ENCODE peak calls at places on chromosomes 4 and X, in five cellular contexts. One of them, this sample, is unnamed.

GRCh38 chr4:175419120-175419774 is 392.8 kb downstream of the GPM6A start:
- DNase-seq in hepatocyte: peak; percentile 11
- DNase-seq in GM23248: peak; percentile 96
- DNase-seq in fibroblast of lung: peak; percentile 98
- DNase-seq in Karpas-422: no peak
- DNase-seq in this sample: peak; percentile 98

GRCh38 chr4:86019906-86020305 is 339.9 kb downstream of the MAPK10 start:
- DNase-seq in GM23248: no peak
- DNase-seq in fibroblast of lung: no peak
- DNase-seq in Karpas-422: no peak
- DNase-seq in hepatocyte: no peak
- DNase-seq in this sample: no peak

GRCh38 chrX:149641832-149642231 is 10.2 kb upstream of the TMEM185A start:
- DNase-seq in GM23248: peak; percentile 16
- DNase-seq in hepatocyte: no peak
- DNase-seq in fibroblast of lung: no peak
- DNase-seq in Karpas-422: no peak
- DNase-seq in this sample: no peak

GRCh38 chrX:154605566-154605965 is 13.5 kb downstream of the CTAG1B start:
- DNase-seq in hepatocyte: no peak
- DNase-seq in Karpas-422: peak; percentile 39
- DNase-seq in fibroblast of lung: no peak
- DNase-seq in GM23248: no peak
- DNase-seq in this sample: no peak

GRCh38 chrX:103428525-103428924 is 52.2 kb downstream of the BEX3 start:
- DNase-seq in fibroblast of lung: no peak
- DNase-seq in Karpas-422: no peak
- DNase-seq in hepatocyte: no peak
- DNase-seq in GM23248: no peak
- DNase-seq in this sample: no peak

GRCh38 chr4:115470763-115471162 is 357.3 kb upstream of the NDST4 start:
- DNase-seq in fibroblast of lung: no peak
- DNase-seq in GM23248: no peak
- DNase-seq in Karpas-422: no peak
- DNase-seq in hepatocyte: no peak
- DNase-seq in this sample: no peak

GRCh38 chr4:84852081-84852480 is 114.4 kb downstream of the WDFY3 start:
- DNase-seq in fibroblast of lung: peak; percentile 51
- DNase-seq in Karpas-422: no peak
- DNase-seq in hepatocyte: no peak
- DNase-seq in GM23248: no peak
- DNase-seq in this sample: peak; percentile 36

GRCh38 chr4:168723569-168723968 is 226.7 kb downstream of the PALLD start:
- DNase-seq in GM23248: no peak
- DNase-seq in hepatocyte: no peak
- DNase-seq in fibroblast of lung: peak; percentile 83
- DNase-seq in Karpas-422: no peak
- DNase-seq in this sample: peak; percentile 82

GRCh38 chrX:140767646-140768045 is 58.1 kb downstream of the LINC00632 start:
- DNase-seq in hepatocyte: no peak
- DNase-seq in fibroblast of lung: peak; percentile 59
- DNase-seq in GM23248: peak; percentile 58
- DNase-seq in Karpas-422: no peak
- DNase-seq in this sample: peak; percentile 50

GRCh38 chr4:8608714-8609391 is 16.3 kb downstream of the CPZ start:
- DNase-seq in GM23248: no peak
- DNase-seq in hepatocyte: no peak
- DNase-seq in fibroblast of lung: no peak
- DNase-seq in Karpas-422: no peak
- DNase-seq in this sample: no peak

GRCh38 chr4:104073245-104073644 is 353.5 kb upstream of the TACR3 start:
- DNase-seq in Karpas-422: no peak
- DNase-seq in hepatocyte: no peak
- DNase-seq in fibroblast of lung: no peak
- DNase-seq in GM23248: no peak
- DNase-seq in this sample: no peak

GRCh38 chr4:142663828-142664227 is 182.3 kb downstream of the INPP4B start:
- DNase-seq in GM23248: peak; percentile 48
- DNase-seq in hepatocyte: no peak
- DNase-seq in fibroblast of lung: peak; percentile 64
- DNase-seq in Karpas-422: no peak
- DNase-seq in this sample: peak; percentile 49

GRCh38 chr4:4575284-4576211 is 33.7 kb upstream of the STX18 start:
- DNase-seq in hepatocyte: peak; percentile 86
- DNase-seq in fibroblast of lung: peak; percentile 55
- DNase-seq in Karpas-422: peak; percentile 76
- DNase-seq in GM23248: peak; percentile 82
- DNase-seq in this sample: peak; percentile 34

GRCh38 chr4:173505924-173506779 is 23.9 kb downstream of the HAND2 start:
- DNase-seq in Karpas-422: peak; percentile 81
- DNase-seq in fibroblast of lung: no peak
- DNase-seq in hepatocyte: peak; percentile 61
- DNase-seq in GM23248: peak; percentile 77
- DNase-seq in this sample: no peak

GRCh38 chrX:43618376-43619205 is 37.5 kb upstream of the MAOA start:
- DNase-seq in Karpas-422: no peak
- DNase-seq in fibroblast of lung: no peak
- DNase-seq in GM23248: no peak
- DNase-seq in hepatocyte: peak; percentile 16
- DNase-seq in this sample: no peak

GRCh38 chr4:159227984-159228383 is 125.1 kb downstream of the RAPGEF2 start:
- DNase-seq in hepatocyte: peak; percentile 80
- DNase-seq in fibroblast of lung: peak; percentile 96
- DNase-seq in GM23248: peak; percentile 82
- DNase-seq in Karpas-422: no peak
- DNase-seq in this sample: peak; percentile 94

GRCh38 chr4:4754641-4755040 is 104.8 kb upstream of the MSX1 start:
- DNase-seq in fibroblast of lung: no peak
- DNase-seq in GM23248: no peak
- DNase-seq in Karpas-422: no peak
- DNase-seq in hepatocyte: no peak
- DNase-seq in this sample: no peak

GRCh38 chr4:161680146-161680545 is 483.7 kb downstream of the FSTL5 start:
- DNase-seq in hepatocyte: no peak
- DNase-seq in fibroblast of lung: no peak
- DNase-seq in Karpas-422: no peak
- DNase-seq in GM23248: no peak
- DNase-seq in this sample: no peak

GRCh38 chrX:106599411-106599810 is 12.4 kb upstream of the RADX start:
- DNase-seq in fibroblast of lung: no peak
- DNase-seq in Karpas-422: no peak
- DNase-seq in GM23248: no peak
- DNase-seq in hepatocyte: no peak
- DNase-seq in this sample: no peak

GRCh38 chr4:89338206-89338605 is 30.6 kb upstream of the GPRIN3 start:
- DNase-seq in fibroblast of lung: no peak
- DNase-seq in GM23248: no peak
- DNase-seq in hepatocyte: no peak
- DNase-seq in Karpas-422: no peak
- DNase-seq in this sample: no peak

GRCh38 chr4:121738780-121739547 is 26.0 kb downstream of the SMIM43 start:
- DNase-seq in Karpas-422: no peak
- DNase-seq in fibroblast of lung: peak; percentile 79
- DNase-seq in hepatocyte: no peak
- DNase-seq in GM23248: no peak
- DNase-seq in this sample: peak; percentile 76

GRCh38 chr4:108103096-108103495 is 65.6 kb downstream of the LEF1 start:
- DNase-seq in Karpas-422: no peak
- DNase-seq in fibroblast of lung: peak; percentile 20
- DNase-seq in hepatocyte: no peak
- DNase-seq in GM23248: no peak
- DNase-seq in this sample: peak; percentile 14
- H3K79me2 ChIP-seq in Karpas-422: no peaks in the 10 kb centered on the region
- H3K79me2 ChIP-seq in fibroblast of lung: no peaks in the 10 kb centered on the region
- H3K79me2 ChIP-seq in hepatocyte: no peaks in the 10 kb centered on the region
- H3K79me2 ChIP-seq in GM23248: no peaks in the 10 kb centered on the region
- H3K79me2 ChIP-seq in this sample: no peaks in the 10 kb centered on the region

GRCh38 chr4:139171878-139172691 is 4.9 kb downstream of the ELF2 start:
- DNase-seq in GM23248: peak; percentile 77
- DNase-seq in fibroblast of lung: peak; percentile 60
- DNase-seq in Karpas-422: no peak
- DNase-seq in hepatocyte: no peak
- DNase-seq in this sample: peak; percentile 46
- H3K79me2 ChIP-seq in GM23248: peaks cover 88% of the 10 kb centered on the region
- H3K79me2 ChIP-seq in fibroblast of lung: peaks cover 27% of the 10 kb centered on the region
- H3K79me2 ChIP-seq in Karpas-422: no peaks in the 10 kb centered on the region
- H3K79me2 ChIP-seq in hepatocyte: peaks cover 83% of the 10 kb centered on the region
- H3K79me2 ChIP-seq in this sample: peaks cover 27% of the 10 kb centered on the region

DNA sequence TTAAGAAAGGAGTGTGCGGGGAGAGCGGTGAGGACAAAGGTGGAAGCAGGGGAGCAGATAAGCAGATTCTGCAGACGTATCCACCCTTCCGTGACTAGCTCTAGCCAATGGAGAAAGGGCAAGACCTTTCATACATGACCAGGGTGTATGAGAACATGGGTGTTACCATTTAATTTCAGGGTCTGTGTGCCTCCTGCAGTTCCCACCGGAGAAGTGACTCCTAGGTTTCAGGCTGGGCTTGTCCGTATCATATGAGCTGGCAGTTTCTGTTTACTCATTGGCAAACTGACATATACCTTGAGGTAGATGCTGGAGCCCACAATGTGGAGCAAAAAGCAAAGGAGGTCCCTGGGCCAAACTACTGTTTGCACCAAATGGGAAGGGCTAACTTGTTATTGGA is 6.8 kb downstream of the RBM47 start:
- DNase-seq in Karpas-422: no peak
- DNase-seq in hepatocyte: no peak
- DNase-seq in GM23248: no peak
- DNase-seq in fibroblast of lung: peak; percentile 28
- DNase-seq in this sample: no peak
- H3K79me2 ChIP-seq in Karpas-422: no peaks in the 10 kb centered on the region
- H3K79me2 ChIP-seq in hepatocyte: peaks cover 89% of the 10 kb centered on the region
- H3K79me2 ChIP-seq in GM23248: no peaks in the 10 kb centered on the region
- H3K79me2 ChIP-seq in fibroblast of lung: no peaks in the 10 kb centered on the region
- H3K79me2 ChIP-seq in this sample: no peaks in the 10 kb centered on the region

GRCh38 chr4:2855584-2855983 is 11.9 kb downstream of the ADD1 start:
- DNase-seq in Karpas-422: no peak
- DNase-seq in hepatocyte: no peak
- DNase-seq in GM23248: no peak
- DNase-seq in fibroblast of lung: no peak
- DNase-seq in this sample: no peak
- H3K79me2 ChIP-seq in Karpas-422: no peaks in the 10 kb centered on the region
- H3K79me2 ChIP-seq in hepatocyte: peaks cover 100% of the 10 kb centered on the region
- H3K79me2 ChIP-seq in GM23248: peaks cover 100% of the 10 kb centered on the region
- H3K79me2 ChIP-seq in fibroblast of lung: peaks cover 88% of the 10 kb centered on the region
- H3K79me2 ChIP-seq in this sample: peaks cover 97% of the 10 kb centered on the region